ENCODE peak calls at places on chromosomes 12 and 14, in seven cellular contexts. A is stimulated activated CD4-positive, alpha-beta T cell treated with anti-CD3 and anti-CD28 coated beads, Interleukin-4, amount 100 ng/mL, for 1 hour; J is stimulated activated naive CD4-positive, alpha-beta T cell treated with Interleukin-2 at 50 U/mL for 16 hours; X is NCI-H2029 treated with DMSO at 0.1 percent for 48 hours; U is nephron progenitor cell; S is brain microvascular endothelial cell; D is T-helper 1 cell. V is an unnamed sample.

GRCh38 chr14:92651793-92652382 is 96.5 kb downstream of the LGMN start:
- DNase-seq in A (peak), J (peak), X (no peak), U (no peak), S (no peak), D (peak), V (peak)

GRCh38 chr14:36238666-36239363 is 62.3 kb upstream of the PTCSC3 start:
- DNase-seq in A (peak), J (peak), X (no peak), U (no peak), S (peak), D (peak), V (no peak)

GRCh38 chr12:44672042-44672441 is 204.1 kb downstream of the NELL2 start:
- DNase-seq in A (no peak), J (no peak), X (no peak), U (no peak), S (no peak), D (no peak), V (no peak)

GRCh38 chr14:99717682-99718013 is 33.5 kb downstream of the CYP46A1 start:
- DNase-seq in A (no peak), J (no peak), X (no peak), U (no peak), S (no peak), D (no peak), V (no peak)

GRCh38 chr12:46549527-46550265 is 177.1 kb upstream of the SLC38A2 start:
- DNase-seq in A (no peak), J (peak), X (no peak), U (no peak), S (peak), D (peak), V (no peak)

GRCh38 chr12:113961921-113962710 is 4.0 kb downstream of the RBM19 start:
- DNase-seq in A (peak), J (peak), X (no peak), U (no peak), S (peak), D (peak), V (no peak)

GRCh38 chr12:132014915-132015280 is 65.2 kb downstream of the EP400 start:
- DNase-seq in A (no peak), J (no peak), X (no peak), U (no peak), S (no peak), D (no peak), V (no peak)

GRCh38 chr12:123099556-123100192 is 51.2 kb downstream of the PITPNM2 start:
- DNase-seq in A (no peak), J (no peak), X (no peak), U (no peak), S (no peak), D (no peak), V (no peak)

GRCh38 chr12:121781751-121782615 is 11.5 kb downstream of the RHOF start:
- DNase-seq in A (peak), J (peak), X (no peak), U (no peak), S (no peak), D (peak), V (no peak)

GRCh38 chr12:40464121-40464520 is 228.1 kb upstream of the CNTN1 start:
- DNase-seq in A (no peak), J (no peak), X (no peak), U (no peak), S (no peak), D (no peak), V (no peak)

GRCh38 chr14:77119852-77120251 is 21.7 kb downstream of the ZDHHC22 start:
- DNase-seq in A (no peak), J (no peak), X (no peak), U (no peak), S (no peak), D (no peak), V (no peak)

GRCh38 chr12:19963972-19964371 is 404.4 kb upstream of the PDE3A start:
- DNase-seq in A (no peak), J (no peak), X (no peak), U (no peak), S (no peak), D (no peak), V (no peak)

GRCh38 chr12:111446631-111447570 is 41.2 kb downstream of the SH2B3 start:
- DNase-seq in A (no peak), J (no peak), X (no peak), U (no peak), S (no peak), D (no peak), V (no peak)

GRCh38 chr14:75888933-75889332 is 92.9 kb downstream of the TGFB3 start:
- DNase-seq in A (no peak), J (no peak), X (no peak), U (no peak), S (no peak), D (no peak), V (no peak)

GRCh38 chr12:116152268-116152667 is 125.2 kb downstream of the MED13L start:
- DNase-seq in A (no peak), J (no peak), X (no peak), U (no peak), S (peak), D (no peak), V (no peak)

GRCh38 chr12:121522962-121523361 is 57.9 kb downstream of the KDM2B start:
- DNase-seq in A (no peak), J (no peak), X (no peak), U (no peak), S (no peak), D (no peak), V (no peak)

GRCh38 chr14:57574617-57575288 is 81.1 kb upstream of the CCDC198 start:
- DNase-seq in A (no peak), J (no peak), X (no peak), U (no peak), S (no peak), D (no peak), V (no peak)

GRCh38 chr12:55931780-55932545 is 1.0 kb downstream of the DGKA start:
- DNase-seq in A (peak), J (peak), X (no peak), U (peak), S (no peak), D (peak), V (no peak)

GRCh38 chr14:22981090-22982012 is 1.0 kb downstream of the AJUBA start:
- DNase-seq in A (peak), J (no peak), X (no peak), U (peak), S (no peak), D (no peak), V (peak)

GRCh38 chr14:24868389-24868788 is 181.6 kb downstream of the STXBP6 start:
- DNase-seq in A (no peak), J (no peak), X (no peak), U (no peak), S (no peak), D (no peak), V (no peak)

GRCh38 chr12:10557766-10558165 is 52.1 kb downstream of the EIF2S3B start:
- DNase-seq in A (no peak), J (no peak), X (no peak), U (no peak), S (no peak), D (no peak), V (no peak)

GRCh38 chr12:62862259-62862881 is 72.6 kb downstream of the PPM1H start:
- DNase-seq in A (no peak), J (no peak), X (no peak), U (no peak), S (no peak), D (no peak), V (no peak)

GRCh38 chr14:72855913-72856312 is 38.0 kb downstream of the DPF3 start:
- DNase-seq in A (no peak), J (no peak), X (no peak), U (no peak), S (no peak), D (no peak), V (no peak)

GRCh38 chr14:20400589-20400964 is 12.7 kb downstream of the TEP1 start:
- DNase-seq in A (no peak), J (no peak), X (no peak), U (no peak), S (no peak), D (no peak), V (no peak)

GRCh38 chr14:25049127-25049558 is 804 bp downstream of the STXBP6 start:
- DNase-seq in A (no peak), J (no peak), X (no peak), U (peak), S (no peak), D (no peak), V (no peak)

GRCh38 chr14:55332654-55333570 is 61.7 kb downstream of the FBXO34 start:
- DNase-seq in A (no peak), J (no peak), X (no peak), U (no peak), S (no peak), D (no peak), V (no peak)

GRCh38 chr14:96246535-96246839 is 9.5 kb upstream of the BDKRB1 start:
- DNase-seq in A (no peak), J (no peak), X (no peak), U (no peak), S (peak), D (no peak), V (no peak)

GRCh38 chr12:14442221-14442881 is 76.9 kb downstream of the ATF7IP start:
- DNase-seq in A (no peak), J (no peak), X (peak), U (no peak), S (no peak), D (no peak), V (no peak)

GRCh38 chr14:105313381-105314286 is 914 bp upstream of the PACS2 start:
- DNase-seq in A (no peak), J (peak), X (no peak), U (peak), S (no peak), D (peak), V (no peak)

GRCh38 chr12:131862994-131863710 is 31.3 kb upstream of the ULK1 start:
- DNase-seq in A (no peak), J (no peak), X (no peak), U (no peak), S (no peak), D (no peak), V (no peak)

GRCh38 chr12:49784756-49785409 is 43.3 kb downstream of the NCKAP5L start:
- DNase-seq in A (no peak), J (no peak), X (no peak), U (no peak), S (no peak), D (no peak), V (no peak)

GRCh38 chr12:3551386-3551785 is 60.4 kb downstream of the PRMT8 start:
- DNase-seq in A (no peak), J (no peak), X (no peak), U (no peak), S (no peak), D (no peak), V (no peak)

GRCh38 chr12:130336723-130337475 is 788 bp upstream of the PIWIL1 start:
- DNase-seq in A (no peak), J (no peak), X (peak), U (no peak), S (no peak), D (no peak), V (no peak)

GRCh38 chr14:51996148-51996746 is 6.9 kb downstream of the RTRAF start:
- DNase-seq in A (no peak), J (no peak), X (no peak), U (no peak), S (peak), D (peak), V (no peak)

GRCh38 chr12:9617124-9617523 is 9.4 kb upstream of the KLRB1 start:
- DNase-seq in A (no peak), J (no peak), X (no peak), U (no peak), S (no peak), D (no peak), V (no peak)

GRCh38 chr12:31220633-31221565 is 105.1 kb downstream of the SINHCAF start:
- DNase-seq in A (no peak), J (no peak), X (no peak), U (no peak), S (peak), D (no peak), V (no peak)

V was measured in effector CD8-positive, alpha-beta T cell.